ENCODE peak calls at places on chromosomes 3 and 15, in five cellular contexts. One of them, this sample, is unnamed.

GRCh38 chr3:114551770-114552526 is 258.1 kb downstream of the TIGIT start:
- DNase-seq in activated CD8-positive, alpha-beta T cell treated with anti-CD3 and anti-CD28 coated beads for 36 hours: no peak
- DNase-seq in heart right ventricle: no peak
- DNase-seq in WTC11: no peak
- DNase-seq in GM12892: no peak
- DNase-seq in this sample: no peak

GRCh38 chr15:95799286-95800187 is 531.0 kb upstream of the NR2F2 start:
- DNase-seq in GM12892: no peak
- DNase-seq in WTC11: no peak
- DNase-seq in activated CD8-positive, alpha-beta T cell treated with anti-CD3 and anti-CD28 coated beads for 36 hours: no peak
- DNase-seq in heart right ventricle: no peak
- DNase-seq in this sample: no peak

GRCh38 chr3:56357266-56357665 is 111.0 kb downstream of the ERC2 start:
- DNase-seq in GM12892: no peak
- DNase-seq in heart right ventricle: no peak
- DNase-seq in WTC11: no peak
- DNase-seq in activated CD8-positive, alpha-beta T cell treated with anti-CD3 and anti-CD28 coated beads for 36 hours: no peak
- DNase-seq in this sample: no peak

GRCh38 chr3:52226229-52226817 is 878 bp upstream of the TLR9 start:
- DNase-seq in GM12892: no peak
- DNase-seq in heart right ventricle: no peak
- DNase-seq in WTC11: no peak
- DNase-seq in activated CD8-positive, alpha-beta T cell treated with anti-CD3 and anti-CD28 coated beads for 36 hours: no peak
- DNase-seq in this sample: no peak

GRCh38 chr15:63365004-63365555 is 16.6 kb downstream of the CA12 start:
- DNase-seq in activated CD8-positive, alpha-beta T cell treated with anti-CD3 and anti-CD28 coated beads for 36 hours: no peak
- DNase-seq in WTC11: no peak
- DNase-seq in heart right ventricle: no peak
- DNase-seq in GM12892: no peak
- DNase-seq in this sample: no peak

GRCh38 chr3:162034368-162034767 is 537.8 kb downstream of the OTOL1 start:
- DNase-seq in WTC11: no peak
- DNase-seq in heart right ventricle: no peak
- DNase-seq in GM12892: no peak
- DNase-seq in activated CD8-positive, alpha-beta T cell treated with anti-CD3 and anti-CD28 coated beads for 36 hours: no peak
- DNase-seq in this sample: no peak

GRCh38 chr15:41908681-41909461 is 15.0 kb upstream of the SPTBN5 start:
- DNase-seq in heart right ventricle: peak
- DNase-seq in GM12892: no peak
- DNase-seq in activated CD8-positive, alpha-beta T cell treated with anti-CD3 and anti-CD28 coated beads for 36 hours: no peak
- DNase-seq in WTC11: no peak
- DNase-seq in this sample: no peak

GRCh38 chr3:37944243-37944955 is 46.2 kb upstream of the VILL start:
- DNase-seq in activated CD8-positive, alpha-beta T cell treated with anti-CD3 and anti-CD28 coated beads for 36 hours: no peak
- DNase-seq in WTC11: no peak
- DNase-seq in heart right ventricle: no peak
- DNase-seq in GM12892: no peak
- DNase-seq in this sample: no peak

GRCh38 chr15:101161656-101162055 is 90.2 kb downstream of the CHSY1 start:
- DNase-seq in activated CD8-positive, alpha-beta T cell treated with anti-CD3 and anti-CD28 coated beads for 36 hours: peak
- DNase-seq in GM12892: no peak
- DNase-seq in WTC11: no peak
- DNase-seq in heart right ventricle: no peak
- DNase-seq in this sample: no peak

This sample was measured in D721Med.